ENCODE peak calls at places on chromosomes 1 and 21, in six cellular contexts. M, J, V, P, D and N are unnamed samples. For H3K4me1 and H3K9me3, the result is how much of the 10 kb centered on the place peaks cover.

GRCh38 chr1:23430803-23431202 is 6.3 kb upstream of the TCEA3 start:
- DNase-seq in M (no peak), J (no peak), V (no peak), P (no peak), D (no peak), N (no peak)

GRCh38 chr1:206841609-206842323 is 23.7 kb upstream of the IL20 start:
- DNase-seq in M (no peak), J (no peak), V (no peak), P (no peak), D (no peak), N (no peak)

GRCh38 chr1:88327391-88328267 is 356.4 kb upstream of the PKN2 start:
- DNase-seq in M (peak), J (no peak), V (peak), P (no peak), D (no peak), N (no peak)

GRCh38 chr21:35020446-35020845 is 28.7 kb downstream of the RUNX1 start:
- DNase-seq in M (no peak), J (no peak), V (no peak), P (no peak), D (peak), N (no peak)

GRCh38 chr21:35236090-35236489 is 187.0 kb upstream of the RUNX1 start:
- DNase-seq in M (no peak), J (no peak), V (no peak), P (no peak), D (no peak), N (no peak)

GRCh38 chr1:175829845-175830244 is 86.5 kb upstream of the TNR start:
- DNase-seq in M (no peak), J (no peak), V (no peak), P (no peak), D (no peak), N (no peak)

GRCh38 chr1:204583909-204584632 is 67.9 kb downstream of the MDM4 start:
- DNase-seq in M (no peak), J (peak), V (no peak), P (no peak), D (no peak), N (no peak)

GRCh38 chr1:50179639-50180038 is 70.9 kb downstream of the ELAVL4 start:
- DNase-seq in M (no peak), J (no peak), V (no peak), P (no peak), D (no peak), N (no peak)

GRCh38 chr1:99457381-99458165 is 188.3 kb upstream of the PALMD start:
- DNase-seq in M (no peak), J (no peak), V (no peak), P (no peak), D (no peak), N (no peak)

GRCh38 chr21:44899768-44900558 is 20.7 kb downstream of the ITGB2 start:
- DNase-seq in M (no peak), J (peak), V (no peak), P (no peak), D (no peak), N (no peak)

GRCh38 chr1:245365071-245365470 is 210.3 kb downstream of the KIF26B start:
- DNase-seq in M (no peak), J (no peak), V (no peak), P (no peak), D (no peak), N (no peak)

GRCh38 chr1:164748253-164748899 is 189.4 kb downstream of the PBX1 start:
- DNase-seq in M (peak), J (peak), V (no peak), P (no peak), D (no peak), N (peak)

GRCh38 chr1:64245495-64245894 is 42.1 kb downstream of the UBE2U start:
- DNase-seq in M (peak), J (no peak), V (no peak), P (no peak), D (no peak), N (no peak)

GRCh38 chr1:169484107-169484506 is 1.6 kb downstream of the SLC19A2 start:
- DNase-seq in M (no peak), J (no peak), V (no peak), P (no peak), D (no peak), N (no peak)

GRCh38 chr1:225999227-225999911 is at the start of gene SDE2:
- DNase-seq in M (peak), J (peak), V (peak), P (peak), D (peak), N (peak)

DNA sequence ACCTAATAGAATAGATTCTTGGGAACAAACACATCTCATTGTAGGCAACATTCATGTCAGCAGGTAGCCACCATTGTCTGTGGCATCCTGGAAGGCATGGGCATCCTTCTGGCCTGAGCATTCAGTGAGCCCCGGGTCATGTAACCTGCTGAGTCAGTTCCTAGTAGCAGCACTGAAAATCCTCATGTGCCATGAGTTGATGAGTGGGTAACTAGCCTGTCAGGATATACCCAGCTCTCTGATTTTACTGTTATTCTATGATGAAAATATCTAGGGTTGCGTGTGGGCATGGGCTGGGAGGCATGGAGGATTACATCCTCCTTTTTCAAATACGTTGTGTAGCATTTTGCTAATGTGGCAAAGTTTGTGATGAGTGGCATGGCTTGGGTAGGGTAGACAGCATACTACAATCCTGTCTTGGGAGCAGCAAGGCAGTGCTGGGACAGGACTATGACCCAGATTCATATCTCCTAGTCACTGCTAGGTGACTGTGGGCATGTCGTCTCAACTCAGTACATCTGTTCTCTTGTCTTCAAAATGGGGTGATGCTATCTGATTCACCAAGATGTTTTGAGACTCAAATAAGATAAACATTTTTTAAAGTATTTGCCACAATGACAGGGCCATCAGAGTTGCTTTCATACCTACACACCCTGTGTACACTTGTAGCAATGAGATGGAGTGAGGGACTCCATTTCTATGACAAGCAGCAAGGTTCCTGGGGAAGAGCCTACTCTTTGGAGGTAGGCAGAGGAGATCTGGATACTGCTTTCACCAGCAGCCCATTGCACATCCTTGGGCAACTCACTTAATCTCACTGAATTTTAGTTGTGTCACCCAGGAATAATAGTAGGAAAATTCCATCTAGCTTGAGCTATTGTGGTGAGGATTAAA is 62.5 kb downstream of the CD58 start:
- DNase-seq in M (no peak), J (no peak), V (no peak), P (no peak), D (no peak), N (no peak)
- H3K4me1 ChIP-seq in M (under half), J (under half), V (under half), P (under half), D (under half), N (under half)

GRCh38 chr1:72848997-72849396 is 566.7 kb upstream of the NEGR1 start:
- DNase-seq in M (no peak), J (no peak), V (no peak), P (no peak), D (no peak), N (no peak)
- H3K9me3 ChIP-seq in M (under half), J (under half), V (under half), P (under half), D (under half), N (under half)

GRCh38 chr1:202580604-202581003 is 129.7 kb downstream of the SYT2 start:
- DNase-seq in M (no peak), J (no peak), V (no peak), P (no peak), D (no peak), N (no peak)
- H3K4me1 ChIP-seq in M (under half), J (under half), V (under half), P (under half), D (under half), N (under half)

GRCh38 chr21:7952648-7953047 is 2568.7 kb upstream of the TPTE start:
- DNase-seq in M (no peak), J (no peak), V (no peak), P (no peak), D (no peak), N (no peak)

GRCh38 chr21:7957713-7958064 is 2563.7 kb upstream of the TPTE start:
- DNase-seq in M (no peak), J (no peak), V (no peak), P (no peak), D (no peak), N (no peak)

GRCh38 chr21:7947422-7947821 is 2574.0 kb upstream of the TPTE start:
- DNase-seq in M (no peak), J (no peak), V (no peak), P (no peak), D (no peak), N (no peak)

GRCh38 chr21:7953058-7953457 is 2568.3 kb upstream of the TPTE start:
- DNase-seq in M (no peak), J (no peak), V (no peak), P (no peak), D (no peak), N (no peak)

DNA sequence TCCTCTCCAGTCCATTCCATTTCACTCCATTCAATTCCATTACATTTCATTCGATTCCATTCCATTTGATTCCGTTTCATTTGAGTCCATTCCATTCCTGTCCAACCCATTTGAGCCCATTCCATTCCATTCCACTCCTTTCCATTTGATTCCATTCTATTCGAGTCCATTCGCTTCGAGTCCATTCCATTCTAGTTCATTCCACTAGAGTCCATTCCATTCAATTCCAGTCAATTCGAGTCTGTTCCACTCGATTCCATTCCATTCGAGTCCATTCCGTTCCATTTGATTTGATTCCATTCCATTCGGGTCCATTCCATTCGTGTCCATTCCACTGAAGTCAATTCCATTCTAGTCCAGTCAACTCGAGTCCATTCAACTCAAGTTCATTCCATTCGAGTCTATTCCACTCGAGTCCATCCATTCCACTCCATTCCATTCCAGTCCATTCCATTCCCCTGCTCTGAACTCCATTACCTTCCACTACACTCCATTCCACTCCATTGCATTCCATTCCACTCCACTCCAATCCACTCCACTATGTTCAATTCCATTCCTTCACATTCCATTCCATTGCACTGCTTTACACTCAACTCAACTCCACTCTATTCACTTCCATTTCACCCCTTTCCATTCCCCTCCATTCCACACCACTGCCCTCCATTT is 2569.4 kb upstream of the TPTE start:
- DNase-seq in M (no peak), J (no peak), V (no peak), P (no peak), D (no peak), N (no peak)
- H3K9me3 ChIP-seq in M (half or more), J (under half), V (under half), P (half or more), D (half or more), N (under half)

DNA sequence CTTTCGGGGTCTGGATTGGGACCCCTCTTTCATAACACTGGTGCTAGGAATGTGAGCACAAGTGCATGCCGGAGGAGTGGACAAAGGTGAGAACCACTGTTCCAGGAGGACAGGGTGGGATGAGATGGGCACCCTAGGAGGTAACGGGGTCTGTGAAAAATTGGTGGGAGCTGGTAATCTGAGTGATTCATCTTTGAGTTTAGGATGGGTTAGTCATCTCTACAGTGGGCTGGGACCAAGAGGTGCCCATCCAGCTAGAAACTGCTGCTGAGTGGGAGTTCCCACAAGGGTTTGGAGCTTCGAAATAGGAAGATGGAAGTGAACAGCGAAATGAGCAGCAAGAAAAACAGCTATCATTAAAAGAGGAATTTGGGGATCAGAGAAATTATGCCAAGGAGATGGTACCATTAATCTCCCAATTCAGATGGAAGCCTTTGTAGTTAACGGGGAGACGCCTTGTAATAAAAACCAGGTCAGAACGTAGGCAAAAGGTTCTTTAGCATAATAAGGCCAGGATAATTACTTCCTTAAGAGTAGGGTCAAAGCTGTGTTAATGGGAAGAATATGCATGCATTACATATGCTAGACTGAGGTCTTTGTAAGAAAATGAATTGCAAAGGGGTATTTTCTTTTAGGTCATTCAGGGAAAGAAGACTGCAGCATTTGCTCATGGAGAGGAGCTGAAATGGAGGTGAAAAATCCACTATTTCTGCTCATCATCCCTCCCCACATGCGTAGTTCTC is 55.5 kb downstream of the OLFML3 start:
- DNase-seq in M (no peak), J (no peak), V (no peak), P (no peak), D (no peak), N (no peak)
- H3K4me1 ChIP-seq in M (under half), J (under half), V (under half), P (under half), D (under half), N (under half)

GRCh38 chr1:78797108-78797781 is 147.6 kb downstream of the IFI44 start:
- DNase-seq in M (no peak), J (no peak), V (peak), P (no peak), D (no peak), N (no peak)
- H3K9me3 ChIP-seq in M (under half), J (under half), V (under half), P (under half), D (under half), N (under half)